ENCODE peak calls at places on chromosome 7, in four cellular contexts. One of them, this sample, is unnamed.

GRCh38 chr7:157652954-157653826 is 316.4 kb downstream of the DNAJB6 start:
- DNase-seq in HCT116: no peak
- DNase-seq in HepG2: no peak
- DNase-seq in K562: no peak
- DNase-seq in this sample: no peak

GRCh38 chr7:33809218-33809617 is 96.1 kb upstream of the BMPER start:
- DNase-seq in HCT116: no peak
- DNase-seq in HepG2: no peak
- DNase-seq in K562: no peak
- DNase-seq in this sample: no peak

GRCh38 chr7:137874390-137874789 is 27.6 kb upstream of the DGKI start:
- DNase-seq in HCT116: no peak
- DNase-seq in HepG2: no peak
- DNase-seq in K562: no peak
- DNase-seq in this sample: no peak

GRCh38 chr7:8214162-8214897 is 47.6 kb downstream of the ICA1 start:
- DNase-seq in HCT116: no peak
- DNase-seq in HepG2: no peak
- DNase-seq in K562: no peak
- DNase-seq in this sample: no peak

GRCh38 chr7:88361357-88361756 is 54.7 kb upstream of the STEAP4 start:
- DNase-seq in HCT116: no peak
- DNase-seq in HepG2: no peak
- DNase-seq in K562: no peak
- DNase-seq in this sample: no peak

GRCh38 chr7:102890292-102890970 is 22.4 kb upstream of the LRRC17 start:
- DNase-seq in HCT116: no peak
- DNase-seq in HepG2: no peak
- DNase-seq in K562: peak; percentile 54
- DNase-seq in this sample: no peak

GRCh38 chr7:901041-901387 is 24.7 kb downstream of the GET4 start:
- DNase-seq in HCT116: no peak
- DNase-seq in HepG2: no peak
- DNase-seq in K562: no peak
- DNase-seq in this sample: no peak

GRCh38 chr7:45451636-45452035 is 122.5 kb upstream of the ADCY1 start:
- DNase-seq in HCT116: no peak
- DNase-seq in HepG2: no peak
- DNase-seq in K562: no peak
- DNase-seq in this sample: no peak

GRCh38 chr7:149723795-149724495 is 49.4 kb downstream of the ZNF467 start:
- DNase-seq in HCT116: no peak
- DNase-seq in HepG2: no peak
- DNase-seq in K562: no peak
- DNase-seq in this sample: no peak

GRCh38 chr7:85997515-85997914 is 646.2 kb upstream of the GRM3 start:
- DNase-seq in HCT116: no peak
- DNase-seq in HepG2: no peak
- DNase-seq in K562: no peak
- DNase-seq in this sample: no peak

GRCh38 chr7:32191296-32191695 is 121.1 kb upstream of the PDE1C start:
- DNase-seq in HCT116: no peak
- DNase-seq in HepG2: no peak
- DNase-seq in K562: no peak
- DNase-seq in this sample: no peak

DNA sequence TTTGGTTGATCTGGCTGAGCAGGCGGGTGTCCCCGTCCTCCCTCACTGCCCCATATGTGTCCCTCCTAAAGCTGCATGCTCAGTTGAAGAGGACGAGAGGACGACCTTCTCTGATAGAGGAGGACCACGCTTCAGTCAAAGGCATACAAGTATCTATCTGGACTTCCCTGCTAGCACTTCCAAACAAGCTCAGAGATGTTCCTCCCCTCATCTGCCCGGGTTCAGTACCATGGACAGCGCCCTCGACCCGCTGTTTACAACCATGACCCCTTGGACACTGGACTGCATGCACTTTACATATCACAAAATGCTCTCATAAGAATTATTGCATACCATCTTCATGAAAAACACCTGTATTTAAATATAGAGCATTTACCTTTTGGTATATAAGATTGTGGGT is 26.9 kb upstream of the TRIM56 start:
- DNase-seq in HCT116: peak; percentile 8
- DNase-seq in HepG2: peak; percentile 48
- DNase-seq in K562: peak; percentile 80
- DNase-seq in this sample: no peak
- TF ChIP-seq ZNF274 in HCT116: no peak
- TF ChIP-seq ZNF274 in HepG2: no peak
- TF ChIP-seq ZNF274 in K562: no peak
- TF ChIP-seq ZNF274 in this sample: no peak

DNA sequence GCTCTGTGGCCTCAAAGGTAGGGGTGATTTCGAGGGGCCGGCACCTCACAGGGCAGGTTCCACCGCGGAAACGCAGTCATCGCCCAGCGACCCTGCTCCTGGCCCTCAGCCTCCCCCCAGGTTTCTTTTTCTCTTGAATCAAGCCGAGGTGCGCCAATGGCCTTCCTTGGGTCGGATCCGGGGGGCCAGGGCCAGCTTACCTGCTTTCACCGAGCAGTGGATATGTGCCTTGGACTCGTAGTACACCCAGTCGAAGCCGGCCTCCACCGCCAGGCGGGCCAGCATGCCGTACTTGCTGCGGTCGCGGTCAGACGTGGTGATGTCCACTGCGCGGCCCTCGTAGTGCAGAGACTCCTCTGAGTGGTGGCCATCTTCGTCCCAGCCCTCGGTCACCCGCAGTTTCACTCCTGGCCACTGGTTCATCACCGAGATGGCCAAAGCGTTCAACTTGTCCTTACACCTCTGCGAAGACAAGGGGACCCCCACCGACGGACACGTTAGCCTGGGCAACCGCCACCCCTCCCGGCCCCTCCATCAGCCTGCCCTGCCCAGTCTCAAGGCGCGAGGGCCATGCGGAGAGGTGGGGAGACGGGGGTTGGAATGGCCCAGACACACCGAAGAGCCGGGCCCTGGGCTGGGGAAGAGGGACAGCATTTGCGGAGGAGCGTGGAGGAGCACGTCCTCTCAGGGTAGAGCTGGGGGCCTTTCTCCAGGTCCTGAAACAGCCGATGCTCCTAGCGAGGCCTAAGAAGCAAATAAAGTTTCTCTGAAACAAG is 6.0 kb downstream of the SHH start:
- DNase-seq in HCT116: no peak
- DNase-seq in HepG2: no peak
- DNase-seq in K562: no peak
- DNase-seq in this sample: no peak
- TF ChIP-seq EZH2 in HCT116: no peak
- TF ChIP-seq EZH2 in HepG2: no peak
- TF ChIP-seq EZH2 in K562: no peak
- TF ChIP-seq EZH2 in this sample: no peak

GRCh38 chr7:123917878-123918277 is 7.2 kb upstream of the SPAM1 start:
- DNase-seq in HCT116: no peak
- DNase-seq in HepG2: no peak
- DNase-seq in K562: no peak
- DNase-seq in this sample: no peak

GRCh38 chr7:123918309-123918708 is 6.7 kb upstream of the SPAM1 start:
- DNase-seq in HCT116: no peak
- DNase-seq in HepG2: no peak
- DNase-seq in K562: no peak
- DNase-seq in this sample: no peak

DNA sequence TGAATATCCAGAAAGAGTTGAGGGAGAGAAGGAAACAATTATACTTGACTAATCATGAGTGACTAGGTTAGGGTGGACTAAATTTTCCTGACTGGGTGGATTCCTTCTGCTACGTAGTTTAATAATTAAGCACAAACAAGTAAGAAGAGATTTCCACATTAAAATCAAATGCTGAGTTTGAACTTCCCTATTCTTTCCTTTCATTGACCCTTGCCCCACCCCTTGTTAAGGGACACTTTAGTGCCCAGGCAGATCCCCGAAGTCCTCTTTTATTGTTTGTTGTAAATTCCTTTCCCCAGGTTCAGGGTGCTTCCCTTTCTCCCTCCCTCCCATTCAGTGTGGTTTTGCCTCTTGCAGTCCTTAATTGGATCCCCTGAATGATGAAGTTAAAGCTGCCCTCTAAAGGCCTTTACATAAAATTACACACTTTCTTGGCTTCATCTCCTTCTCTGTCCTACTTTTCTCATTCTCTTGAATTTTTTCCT is 8.8 kb upstream of the SPAM1 start:
- DNase-seq in HCT116: peak; percentile 35
- DNase-seq in HepG2: peak; percentile 13
- DNase-seq in K562: peak; percentile 18
- DNase-seq in this sample: no peak
- TF ChIP-seq ZNF274 in HCT116: no peak
- TF ChIP-seq ZNF274 in HepG2: no peak
- TF ChIP-seq ZNF274 in K562: no peak
- TF ChIP-seq ZNF274 in this sample: no peak

GRCh38 chr7:27104244-27105149 is 2.0 kb upstream of the HOXA2 start:
- DNase-seq in HCT116: no peak
- DNase-seq in HepG2: no peak
- DNase-seq in K562: no peak
- DNase-seq in this sample: no peak

GRCh38 chr7:27103489-27104226 is 1.2 kb upstream of the HOXA2 start:
- DNase-seq in HCT116: no peak
- DNase-seq in HepG2: no peak
- DNase-seq in K562: no peak
- DNase-seq in this sample: no peak

GRCh38 chr7:27106906-27107250 is 4.4 kb upstream of the HOXA2 start:
- DNase-seq in HCT116: no peak
- DNase-seq in HepG2: no peak
- DNase-seq in K562: no peak
- DNase-seq in this sample: no peak

GRCh38 chr7:27106181-27106905 is 3.9 kb upstream of the HOXA2 start:
- DNase-seq in HCT116: no peak
- DNase-seq in HepG2: no peak
- DNase-seq in K562: no peak
- DNase-seq in this sample: no peak

DNA sequence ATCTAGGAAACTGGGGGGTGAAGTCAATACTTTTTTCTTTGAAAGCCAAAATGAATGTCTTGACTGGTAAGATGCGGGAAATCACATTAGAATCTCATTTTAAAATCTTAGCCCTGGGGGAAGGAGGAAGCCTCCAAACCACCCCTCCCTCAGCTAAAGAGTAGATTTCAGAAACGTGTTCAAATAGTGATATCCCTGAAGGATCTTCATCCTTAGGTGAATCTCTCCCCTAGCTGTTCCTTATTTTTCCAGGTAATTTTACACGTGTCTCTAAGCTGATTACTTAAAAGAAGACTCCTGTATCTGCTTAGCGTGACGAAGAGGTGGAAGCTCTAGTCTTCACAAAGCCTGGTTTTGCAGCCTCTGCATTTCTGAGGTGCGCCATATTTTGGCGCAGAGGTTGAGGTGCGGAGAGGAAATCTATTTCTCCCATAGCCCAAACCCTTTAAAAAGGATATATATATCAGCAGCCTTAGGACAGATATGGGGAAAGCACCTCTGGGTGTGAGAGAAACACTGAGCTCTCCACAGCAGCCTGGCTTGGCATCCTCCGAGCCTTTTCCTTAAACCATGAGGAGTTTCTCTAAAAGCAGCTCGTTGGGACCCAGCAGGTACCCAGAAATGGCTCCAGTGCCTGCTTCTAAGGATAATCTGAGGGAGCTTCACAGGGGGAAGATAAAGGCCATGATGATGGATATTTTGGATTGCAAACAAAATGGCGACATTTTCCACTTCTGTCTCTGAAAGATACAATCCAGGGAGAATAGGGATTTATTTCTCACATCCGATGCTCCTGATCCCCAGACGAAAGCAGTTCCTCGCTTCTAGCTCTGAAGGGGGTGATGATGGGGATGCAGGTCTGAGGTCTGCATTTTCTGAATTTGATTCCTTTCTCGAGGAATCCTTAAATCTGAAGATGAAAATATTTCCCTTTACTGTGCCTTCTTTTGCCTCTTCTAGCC is 3.0 kb upstream of the HOXA2 start:
- DNase-seq in HCT116: no peak
- DNase-seq in HepG2: no peak
- DNase-seq in K562: no peak
- DNase-seq in this sample: no peak
- TF ChIP-seq EZH2 in HCT116: no peak
- TF ChIP-seq EZH2 in HepG2: no peak
- TF ChIP-seq EZH2 in K562: no peak
- TF ChIP-seq EZH2 in this sample: no peak

GRCh38 chr7:79452495-79453265 is 787 bp downstream of the MAGI2 start:
- DNase-seq in HCT116: no peak
- DNase-seq in HepG2: peak; percentile 60
- DNase-seq in K562: no peak
- DNase-seq in this sample: no peak
- TF ChIP-seq ZNF274 in HCT116: no peak
- TF ChIP-seq ZNF274 in HepG2: no peak
- TF ChIP-seq ZNF274 in K562: no peak
- TF ChIP-seq ZNF274 in this sample: no peak

GRCh38 chr7:101169838-101170531 is 4.6 kb upstream of the VGF start:
- DNase-seq in HCT116: no peak
- DNase-seq in HepG2: peak; percentile 31
- DNase-seq in K562: peak; percentile 79
- DNase-seq in this sample: no peak

GRCh38 chr7:101171442-101171837 is 6.1 kb upstream of the VGF start:
- DNase-seq in HCT116: no peak
- DNase-seq in HepG2: no peak
- DNase-seq in K562: no peak
- DNase-seq in this sample: no peak

GRCh38 chr7:101169110-101169837 is 3.9 kb upstream of the VGF start:
- DNase-seq in HCT116: no peak
- DNase-seq in HepG2: no peak
- DNase-seq in K562: no peak
- DNase-seq in this sample: no peak

GRCh38 chr7:101172005-101172853 is 6.9 kb upstream of the VGF start:
- DNase-seq in HCT116: no peak
- DNase-seq in HepG2: no peak
- DNase-seq in K562: no peak
- DNase-seq in this sample: no peak

DNA sequence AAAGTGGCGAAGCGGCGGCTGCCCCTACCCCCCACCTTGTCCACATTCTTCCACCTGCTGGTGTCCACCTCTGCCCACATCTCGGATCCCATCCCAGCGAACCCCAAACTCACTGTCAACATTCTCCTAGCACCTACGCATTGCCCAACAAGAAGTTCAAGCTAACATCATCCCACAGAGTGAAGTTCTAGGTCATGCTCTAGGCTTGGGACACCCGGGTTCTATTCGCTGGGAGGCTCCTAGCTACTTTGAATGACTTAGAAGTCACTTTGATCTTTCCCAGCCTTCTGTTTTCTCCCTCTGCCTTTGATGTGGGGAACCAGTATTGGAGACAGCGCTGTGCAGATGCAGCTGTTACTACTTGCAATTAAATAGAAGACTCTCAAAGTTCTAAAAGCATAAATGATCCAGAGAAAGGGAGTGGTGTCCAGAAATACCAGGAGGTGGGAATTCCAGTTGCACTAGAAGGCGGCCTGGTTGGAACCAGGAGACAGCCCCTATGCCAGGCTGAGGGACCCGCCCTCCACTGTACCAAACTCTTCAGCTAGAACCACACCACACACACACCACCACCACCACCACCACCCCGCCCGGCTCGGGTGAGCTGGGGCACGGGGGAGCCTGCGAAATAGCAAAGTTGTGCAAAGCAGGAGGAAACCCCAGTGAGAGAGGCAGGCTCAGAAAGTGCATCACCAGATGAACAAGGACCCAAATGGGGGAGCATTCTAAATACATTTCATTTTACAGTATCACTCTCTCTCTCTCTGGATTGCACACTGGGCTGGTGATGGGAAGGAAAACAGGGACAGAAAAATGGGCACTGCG is 5.5 kb upstream of the VGF start:
- DNase-seq in HCT116: no peak
- DNase-seq in HepG2: no peak
- DNase-seq in K562: no peak
- DNase-seq in this sample: no peak
- TF ChIP-seq EZH2 in HCT116: no peak
- TF ChIP-seq EZH2 in HepG2: no peak
- TF ChIP-seq EZH2 in K562: no peak
- TF ChIP-seq EZH2 in this sample: no peak